ENCODE peak calls at places on chromosome 6, in four cellular contexts. H, C, N and X are unnamed samples.

GRCh38 chr6:77463881-77464867 is 883 bp upstream of the HTR1B start:
- DNase-seq in N (no peak), H (peak), C (no peak), X (peak)

GRCh38 chr6:4384638-4385036 is 249.3 kb upstream of the ECI2 start:
- DNase-seq in H (no peak), C (no peak), N (no peak), X (no peak)

GRCh38 chr6:53795702-53796450 is 1.1 kb downstream of the LRRC1 start:
- DNase-seq in C (peak), N (no peak), H (peak), X (no peak)

GRCh38 chr6:136499370-136499769 is 50.9 kb downstream of the MAP7 start:
- DNase-seq in C (no peak), H (no peak), N (no peak), X (no peak)

GRCh38 chr6:151065027-151065815 is 174.5 kb upstream of the AKAP12 start:
- DNase-seq in H (no peak), N (no peak), C (peak), X (no peak)

GRCh38 chr6:144234935-144235334 is 50.2 kb upstream of the UTRN start:
- DNase-seq in C (no peak), N (no peak), H (no peak), X (no peak)

GRCh38 chr6:336159-337114 is 44.1 kb downstream of the DUSP22 start:
- DNase-seq in H (no peak), C (peak), N (no peak), X (no peak)

GRCh38 chr6:90079555-90080490 is 185.6 kb downstream of the GJA10 start:
- DNase-seq in H (no peak), C (no peak), N (no peak), X (no peak)

GRCh38 chr6:24357336-24358218 is at the start of gene DCDC2:
- DNase-seq in C (no peak), N (no peak), H (peak), X (no peak)

GRCh38 chr6:16181429-16182359 is 52.8 kb downstream of the MYLIP start:
- DNase-seq in N (no peak), H (no peak), C (no peak), X (no peak)

GRCh38 chr6:41416165-41416837 is 80.9 kb downstream of the NCR2 start:
- DNase-seq in H (no peak), N (no peak), C (no peak), X (no peak)

GRCh38 chr6:18308070-18308735 is 43.9 kb upstream of the DEK start:
- DNase-seq in H (peak), N (peak), C (no peak), X (peak)

GRCh38 chr6:166008441-166009369 is 158.9 kb downstream of the TBXT start:
- DNase-seq in C (no peak), N (no peak), H (peak), X (no peak)

GRCh38 chr6:87982134-87982533 is 65.5 kb upstream of the SPACA1 start:
- DNase-seq in C (no peak), N (no peak), H (no peak), X (no peak)